ENCODE peak calls at places on chromosomes 1 and 21, in nine cellular contexts. Q is BE2C, J is BJ, N is H1, K is Calu3, H is lung, L is fibroblast of pulmonary artery, M is fibroblast of the aortic adventitia, S is vagina. A is an unnamed sample.

GRCh38 chr1:31587720-31588423 is 11.6 kb downstream of the TINAGL1 start:
- DNase-seq in Q (peak), J (no peak), N (no peak), K (peak), H (peak), L (peak), M (no peak), S (no peak), A (peak)

GRCh38 chr1:17525996-17526686 is 13.4 kb upstream of the ARHGEF10L start:
- DNase-seq in Q (no peak), J (no peak), N (no peak), K (no peak), H (no peak), L (no peak), M (no peak), S (no peak), A (no peak)

GRCh38 chr1:70426154-70427131 is 15.4 kb downstream of the CTH start:
- DNase-seq in Q (no peak), J (no peak), N (no peak), K (no peak), H (no peak), L (no peak), M (no peak), S (no peak), A (no peak)

GRCh38 chr1:181112071-181112929 is 23.8 kb downstream of the IER5 start:
- DNase-seq in Q (no peak), J (peak), N (no peak), K (peak), H (peak), L (peak), M (peak), S (no peak), A (no peak)

GRCh38 chr1:78427506-78427905 is 63.3 kb upstream of the PTGFR start:
- DNase-seq in Q (no peak), J (no peak), N (no peak), K (no peak), H (no peak), L (peak), M (peak), S (no peak), A (no peak)

GRCh38 chr1:11961230-11961629 is 19.0 kb upstream of the MFN2 start:
- DNase-seq in Q (no peak), J (no peak), N (no peak), K (no peak), H (no peak), L (peak), M (no peak), S (no peak), A (no peak)

GRCh38 chr1:169601096-169601881 is 15.0 kb upstream of the F5 start:
- DNase-seq in Q (no peak), J (no peak), N (no peak), K (no peak), H (no peak), L (peak), M (peak), S (no peak), A (no peak)

GRCh38 chr1:2543543-2544092 is 12.6 kb upstream of the TNFRSF14 start:
- DNase-seq in Q (peak), J (no peak), N (no peak), K (no peak), H (no peak), L (no peak), M (no peak), S (no peak), A (no peak)

GRCh38 chr1:219492676-219493075 is 120.2 kb downstream of the ZC3H11B start:
- DNase-seq in Q (no peak), J (no peak), N (no peak), K (no peak), H (no peak), L (no peak), M (peak), S (no peak), A (no peak)

GRCh38 chr1:88646852-88647645 is 37.0 kb upstream of the PKN2 start:
- DNase-seq in Q (peak), J (no peak), N (no peak), K (no peak), H (no peak), L (no peak), M (no peak), S (no peak), A (no peak)

GRCh38 chr1:109252167-109252892 is 3.0 kb downstream of the CELSR2 start:
- DNase-seq in Q (no peak), J (no peak), N (no peak), K (no peak), H (no peak), L (no peak), M (no peak), S (no peak), A (no peak)

GRCh38 chr1:151853411-151853930 is at the start of gene THEM5:
- DNase-seq in Q (no peak), J (no peak), N (no peak), K (no peak), H (no peak), L (no peak), M (no peak), S (no peak), A (no peak)

GRCh38 chr1:79517425-79518219 is 511.1 kb upstream of the ADGRL4 start:
- DNase-seq in Q (no peak), J (no peak), N (no peak), K (no peak), H (no peak), L (no peak), M (no peak), S (no peak), A (no peak)

GRCh38 chr1:180841460-180841859 is 71.2 kb upstream of the KIAA1614 start:
- DNase-seq in Q (no peak), J (no peak), N (no peak), K (peak), H (no peak), L (no peak), M (no peak), S (no peak), A (no peak)

GRCh38 chr1:95197616-95198252 is 36.3 kb upstream of the RWDD3 start:
- DNase-seq in Q (no peak), J (peak), N (no peak), K (peak), H (no peak), L (peak), M (peak), S (no peak), A (no peak)

GRCh38 chr21:46345861-46346260 is 21.9 kb downstream of the PCNT start:
- DNase-seq in Q (no peak), J (no peak), N (no peak), K (no peak), H (no peak), L (no peak), M (no peak), S (no peak), A (no peak)

GRCh38 chr1:13965770-13966398 is 265.9 kb downstream of the PRDM2 start:
- DNase-seq in Q (peak), J (no peak), N (peak), K (peak), H (peak), L (peak), M (peak), S (no peak), A (peak)

GRCh38 chr21:41168391-41169257 is 664 bp downstream of the BACE2 start:
- DNase-seq in Q (no peak), J (no peak), N (no peak), K (peak), H (peak), L (peak), M (peak), S (no peak), A (no peak)

GRCh38 chr21:23008803-23009202 is 2010.6 kb downstream of the NCAM2 start:
- DNase-seq in Q (peak), J (no peak), N (no peak), K (no peak), H (no peak), L (no peak), M (no peak), S (no peak), A (no peak)

GRCh38 chr21:25552856-25553255 is 54.4 kb downstream of the MRPL39 start:
- DNase-seq in Q (no peak), J (no peak), N (no peak), K (no peak), H (no peak), L (no peak), M (no peak), S (no peak), A (no peak)

GRCh38 chr1:59718064-59718988 is 96.4 kb upstream of the HOOK1 start:
- DNase-seq in Q (no peak), J (no peak), N (no peak), K (no peak), H (peak), L (no peak), M (peak), S (no peak), A (no peak)

GRCh38 chr21:21003701-21004100 is 5.5 kb downstream of the NCAM2 start:
- DNase-seq in Q (peak), J (no peak), N (no peak), K (no peak), H (no peak), L (peak), M (peak), S (no peak), A (no peak)

GRCh38 chr1:215807926-215808325 is 240.8 kb downstream of the KCTD3 start:
- DNase-seq in Q (no peak), J (no peak), N (no peak), K (no peak), H (no peak), L (no peak), M (peak), S (no peak), A (no peak)

GRCh38 chr1:173507205-173507846 is 30.2 kb downstream of the PRDX6 start:
- DNase-seq in Q (no peak), J (peak), N (no peak), K (peak), H (no peak), L (peak), M (peak), S (no peak), A (no peak)

GRCh38 chr1:197485790-197486189 is 217.7 kb downstream of the CRB1 start:
- DNase-seq in Q (no peak), J (no peak), N (no peak), K (peak), H (no peak), L (no peak), M (no peak), S (no peak), A (no peak)

GRCh38 chr21:38306407-38306806 is 49.6 kb downstream of the KCNJ15 start:
- DNase-seq in Q (no peak), J (no peak), N (no peak), K (no peak), H (no peak), L (peak), M (peak), S (no peak), A (no peak)

GRCh38 chr1:230459463-230459862 is 33.3 kb upstream of the PGBD5 start:
- DNase-seq in Q (no peak), J (peak), N (no peak), K (peak), H (no peak), L (peak), M (peak), S (no peak), A (no peak)

GRCh38 chr1:69987881-69988280 is 217.5 kb downstream of the LRRC40 start:
- DNase-seq in Q (no peak), J (no peak), N (no peak), K (no peak), H (no peak), L (no peak), M (no peak), S (no peak), A (no peak)

GRCh38 chr1:40755052-40755451 is 28.5 kb upstream of the KCNQ4 start:
- DNase-seq in Q (no peak), J (no peak), N (no peak), K (no peak), H (no peak), L (peak), M (peak), S (no peak), A (no peak)
- TF ChIP-seq CTCF in Q (no peak), J (no peak), N (no peak), K (no peak), H (no peak), L (peak), M (no peak), S (no peak), A (no peak)

GRCh38 chr1:62070384-62071011 is 124.2 kb upstream of the L1TD1 start:
- DNase-seq in Q (peak), J (no peak), N (no peak), K (peak), H (no peak), L (peak), M (peak), S (no peak), A (no peak)
- TF ChIP-seq CTCF in Q (peak), J (peak), N (peak), K (peak), H (no peak), L (peak), M (peak), S (no peak), A (peak)

GRCh38 chr21:34885636-34886553 is 163.2 kb downstream of the RUNX1 start:
- DNase-seq in Q (no peak), J (no peak), N (no peak), K (no peak), H (no peak), L (peak), M (no peak), S (no peak), A (no peak)
- TF ChIP-seq CTCF in Q (no peak), J (no peak), N (no peak), K (no peak), H (no peak), L (peak), M (peak), S (no peak), A (no peak)

GRCh38 chr1:24541711-24542346 is 14.1 kb upstream of the NCMAP start:
- DNase-seq in Q (no peak), J (no peak), N (no peak), K (peak), H (no peak), L (no peak), M (no peak), S (no peak), A (peak)
- TF ChIP-seq CTCF in Q (peak), J (peak), N (peak), K (peak), H (peak), L (peak), M (peak), S (no peak), A (peak)

DNA sequence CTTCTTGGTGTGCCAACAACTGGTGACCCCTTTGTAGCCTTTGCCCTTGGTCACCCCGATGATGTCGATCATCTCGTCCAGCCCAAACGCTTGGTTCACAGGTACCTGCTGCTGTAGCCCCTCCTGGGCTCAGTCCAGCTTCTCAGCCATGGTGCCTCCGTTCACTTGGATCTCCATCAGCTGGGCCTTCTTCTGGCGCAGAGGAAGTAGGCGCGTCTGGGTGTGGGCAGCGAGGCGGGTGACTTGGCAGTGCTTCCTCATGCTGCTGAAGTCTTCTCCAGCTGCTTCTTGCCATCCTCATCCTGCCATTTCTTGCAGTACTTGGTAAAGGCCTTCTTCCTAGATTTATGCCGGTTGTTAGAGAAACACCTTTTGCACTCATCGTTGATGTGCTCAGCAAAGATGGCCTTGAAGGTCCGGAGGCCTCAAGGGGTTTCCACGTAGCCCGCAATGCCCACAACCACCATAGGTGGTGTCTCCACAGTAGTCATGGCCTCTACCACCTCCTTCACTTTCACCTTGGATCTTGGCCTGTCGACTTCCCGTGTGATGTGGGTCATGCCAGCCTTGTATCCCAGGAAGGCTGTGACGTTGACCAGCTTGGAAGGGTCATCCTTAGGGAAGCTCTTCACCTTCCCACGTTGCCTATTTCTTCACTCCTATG is 13.0 kb downstream of the DOP1B start:
- DNase-seq in Q (no peak), J (no peak), N (no peak), K (no peak), H (no peak), L (no peak), M (no peak), S (no peak), A (no peak)
- TF ChIP-seq CTCF in Q (peak), J (no peak), N (peak), K (no peak), H (no peak), L (no peak), M (no peak), S (no peak), A (no peak)

DNA sequence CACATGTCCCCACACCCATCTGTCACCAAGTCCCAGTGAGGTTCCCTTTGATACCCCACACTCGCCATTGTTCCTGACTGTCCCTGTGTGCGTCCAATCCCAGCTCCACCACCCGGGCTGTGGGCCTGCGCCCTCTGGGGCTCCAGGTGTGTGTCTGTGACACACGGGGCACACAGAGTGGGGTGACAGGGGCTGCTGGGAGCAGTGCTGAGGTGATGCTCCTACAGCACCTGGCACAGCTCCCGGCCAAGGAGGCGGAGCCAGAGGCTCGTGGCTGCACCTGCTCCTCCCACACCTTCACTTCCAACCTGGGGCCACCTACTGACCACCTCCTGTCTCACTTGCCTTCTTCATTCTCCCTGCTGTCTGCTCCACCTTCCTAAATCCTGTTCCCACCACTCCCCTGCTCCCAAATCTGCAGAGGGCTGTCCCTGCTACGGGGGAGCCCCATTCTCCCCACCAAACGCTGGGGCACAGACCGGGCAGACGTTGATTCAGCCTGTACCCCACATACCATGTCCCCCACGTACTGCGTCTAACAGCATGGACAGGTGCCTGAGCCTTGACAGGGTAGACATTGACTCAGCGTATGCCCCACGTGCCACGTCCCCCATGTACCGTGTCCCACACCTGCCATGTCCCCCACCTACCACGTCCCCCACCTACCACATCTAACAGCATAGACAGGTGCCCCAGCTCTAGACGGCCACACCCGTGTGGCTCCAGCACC is 16.4 kb downstream of the WDR4 start:
- DNase-seq in Q (no peak), J (no peak), N (no peak), K (peak), H (no peak), L (no peak), M (no peak), S (no peak), A (no peak)
- TF ChIP-seq CTCF in Q (no peak), J (no peak), N (no peak), K (no peak), H (no peak), L (no peak), M (no peak), S (no peak), A (no peak)

DNA sequence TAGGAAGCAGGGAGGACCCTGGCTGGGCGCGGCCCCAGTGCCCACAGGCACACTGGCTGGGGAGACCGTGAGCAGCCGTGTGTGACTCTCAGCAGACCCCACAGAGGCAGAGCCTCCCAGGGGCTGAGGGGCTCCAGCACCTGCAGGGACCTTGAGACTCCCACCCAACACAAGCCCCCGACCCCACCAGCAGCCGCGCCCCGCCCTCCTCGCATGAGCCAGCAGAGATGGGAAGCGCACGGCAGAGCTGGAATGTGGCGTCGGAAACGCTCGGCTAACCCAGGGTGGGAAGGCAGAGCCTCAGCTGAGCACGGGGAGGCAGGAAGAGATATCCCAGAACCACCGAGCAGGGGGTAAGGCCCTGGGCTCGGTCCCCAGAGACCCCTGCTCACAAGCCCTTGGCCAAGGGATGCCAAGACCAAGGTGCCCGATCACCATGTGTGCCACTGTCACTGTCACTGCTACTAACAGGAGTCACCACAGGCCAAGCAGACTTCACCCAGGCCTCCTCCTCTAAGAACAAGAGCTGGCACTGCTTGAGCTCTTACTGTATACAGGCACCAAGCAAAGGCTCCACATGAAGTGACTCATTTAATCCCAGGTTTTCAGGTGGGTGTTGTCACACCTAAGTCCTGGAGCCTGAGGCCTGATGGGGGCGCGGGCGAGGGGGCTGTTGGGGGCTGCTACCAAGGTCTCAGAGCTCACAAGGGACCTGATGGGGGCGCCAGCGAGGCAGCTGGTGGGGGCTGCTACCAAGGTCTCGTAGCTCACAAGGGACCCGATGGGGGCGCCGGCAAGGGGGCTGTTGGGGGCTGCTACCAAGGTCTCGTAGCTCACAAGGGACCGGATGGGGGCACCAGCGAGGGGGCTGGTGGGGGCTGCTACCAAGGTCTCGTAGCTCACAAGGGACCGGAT is 20.1 kb downstream of the MEGF6 start:
- DNase-seq in Q (no peak), J (no peak), N (no peak), K (no peak), H (no peak), L (no peak), M (no peak), S (no peak), A (no peak)
- TF ChIP-seq CTCF in Q (no peak), J (no peak), N (peak), K (no peak), H (no peak), L (no peak), M (no peak), S (no peak), A (no peak)

DNA sequence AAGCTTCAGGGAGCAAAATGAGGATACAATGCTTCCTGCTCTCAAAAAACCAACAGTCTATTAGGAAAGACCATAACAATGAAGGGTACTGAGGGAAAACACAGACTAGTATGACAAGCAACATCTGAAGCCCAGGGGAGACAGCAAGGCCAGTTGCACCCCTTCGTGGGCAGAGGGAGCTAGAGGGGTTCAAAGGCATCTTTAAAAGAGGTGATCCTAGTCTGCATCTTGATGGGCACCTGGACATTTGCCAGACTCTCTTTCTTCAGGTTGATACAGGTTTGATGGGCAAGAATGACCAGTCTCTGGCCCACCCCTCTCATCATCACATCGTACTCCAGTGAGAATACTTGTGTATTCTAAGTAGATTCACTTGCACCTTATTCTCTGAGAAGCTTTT is 177.7 kb downstream of the VAV3 start:
- DNase-seq in Q (no peak), J (no peak), N (no peak), K (no peak), H (no peak), L (no peak), M (no peak), S (no peak), A (no peak)
- TF ChIP-seq CTCF in Q (no peak), J (no peak), N (peak), K (no peak), H (no peak), L (no peak), M (no peak), S (no peak), A (no peak)